ENCODE peak calls at places on chromosomes 5 and 9, in eight cellular contexts. X is mucosa of descending colon, Y is heart right ventricle, O is hepatocyte, K is gastrocnemius medialis, Q is sigmoid colon, E is foreskin fibroblast, F is nephron progenitor cell. M is an unnamed sample.

GRCh38 chr5:142845402-142845901 is 75.3 kb downstream of the ARHGAP26 start:
- DNase-seq in X (no peak), Q (no peak), E (no peak), O (no peak), Y (no peak), F (no peak), K (no peak), M (no peak)

GRCh38 chr9:104923740-104924139 is 4.2 kb downstream of the ABCA1 start:
- DNase-seq in F (no peak), E (no peak), K (no peak), Y (no peak), Q (no peak), O (no peak), X (no peak), M (no peak)

GRCh38 chr5:127959152-127959764 is 124.3 kb upstream of the SLC12A2 start:
- DNase-seq in E (peak), X (peak), Q (peak), K (peak), O (peak), Y (peak), F (no peak), M (no peak)

GRCh38 chr5:14109041-14109747 is 33.9 kb upstream of the TRIO start:
- DNase-seq in F (no peak), X (no peak), K (peak), E (peak), Q (no peak), Y (no peak), O (no peak), M (no peak)

GRCh38 chr9:8718121-8718725 is 918.6 kb upstream of the DMAC1 start:
- DNase-seq in K (no peak), X (no peak), O (peak), Q (no peak), E (peak), F (no peak), Y (no peak), M (no peak)

GRCh38 chr5:12023614-12024241 is 119.5 kb upstream of the CTNND2 start:
- DNase-seq in Y (no peak), K (no peak), F (peak), X (no peak), Q (no peak), O (peak), E (peak), M (no peak)

GRCh38 chr5:75281716-75282465 is 45.2 kb upstream of the ANKRD31 start:
- DNase-seq in O (no peak), Y (no peak), E (peak), K (no peak), Q (no peak), X (no peak), F (no peak), M (no peak)

GRCh38 chr5:73393606-73394489 is 54.7 kb downstream of the FOXD1 start:
- DNase-seq in K (no peak), O (peak), Y (no peak), E (no peak), F (no peak), X (no peak), Q (no peak), M (no peak)

GRCh38 chr9:81980568-81980967 is 8.0 kb upstream of the SPATA31D1 start:
- DNase-seq in X (no peak), O (no peak), F (no peak), Y (no peak), Q (no peak), E (peak), K (no peak), M (no peak)

GRCh38 chr5:18393546-18393945 is 759.3 kb downstream of the TAF11L14 start:
- DNase-seq in O (no peak), F (no peak), X (no peak), K (no peak), Y (no peak), Q (no peak), E (no peak), M (no peak)

GRCh38 chr5:38292228-38292627 is 33.9 kb downstream of the EGFLAM start:
- DNase-seq in Y (no peak), X (no peak), Q (no peak), O (no peak), E (no peak), F (no peak), K (no peak), M (no peak)
- TF ChIP-seq CTCF in Y (no peak), X (no peak), Q (no peak), O (no peak), E (no peak), F (no peak), K (no peak), M (no peak)

GRCh38 chr9:549425-549997 is 292.0 kb upstream of the DMRT1 start:
- DNase-seq in Y (no peak), E (no peak), Q (no peak), F (no peak), X (no peak), K (no peak), O (no peak), M (no peak)

GRCh38 chr9:555493-555892 is 286.0 kb upstream of the DMRT1 start:
- DNase-seq in E (no peak), Q (no peak), K (no peak), O (no peak), X (no peak), Y (no peak), F (no peak), M (no peak)

GRCh38 chr9:550267-550790 is 291.2 kb upstream of the DMRT1 start:
- DNase-seq in X (peak), Y (no peak), E (no peak), K (no peak), F (no peak), Q (no peak), O (no peak), M (no peak)

GRCh38 chr9:556199-556598 is 285.3 kb upstream of the DMRT1 start:
- DNase-seq in F (no peak), K (no peak), X (no peak), E (no peak), O (no peak), Y (no peak), Q (no peak), M (no peak)

GRCh38 chr9:551986-552930 is 289.2 kb upstream of the DMRT1 start:
- DNase-seq in Y (no peak), Q (no peak), K (no peak), F (no peak), O (no peak), E (no peak), X (no peak), M (no peak)
- TF ChIP-seq CTCF in Y (no peak), Q (no peak), K (no peak), F (no peak), O (no peak), E (no peak), X (no peak), M (no peak)

GRCh38 chr5:33254581-33254980 is 186.2 kb upstream of the TARS1 start:
- DNase-seq in E (no peak), X (no peak), Q (no peak), Y (no peak), F (no peak), O (no peak), K (no peak), M (no peak)

GRCh38 chr5:33261305-33261704 is 179.5 kb upstream of the TARS1 start:
- DNase-seq in E (peak), O (no peak), F (no peak), Q (no peak), K (no peak), X (no peak), Y (no peak), M (no peak)

GRCh38 chr5:33260098-33260497 is 180.7 kb upstream of the TARS1 start:
- DNase-seq in K (no peak), Q (no peak), X (no peak), O (no peak), F (no peak), E (peak), Y (no peak), M (no peak)

GRCh38 chr5:33258553-33258952 is 182.2 kb upstream of the TARS1 start:
- DNase-seq in K (no peak), X (no peak), Q (no peak), O (no peak), Y (no peak), E (peak), F (no peak), M (no peak)

GRCh38 chr5:33257807-33258491 is 182.8 kb upstream of the TARS1 start:
- DNase-seq in Q (no peak), K (no peak), X (no peak), Y (no peak), O (no peak), F (no peak), E (peak), M (no peak)
- TF ChIP-seq CTCF in Q (no peak), K (no peak), X (no peak), Y (peak), O (no peak), F (no peak), E (no peak), M (peak)

DNA sequence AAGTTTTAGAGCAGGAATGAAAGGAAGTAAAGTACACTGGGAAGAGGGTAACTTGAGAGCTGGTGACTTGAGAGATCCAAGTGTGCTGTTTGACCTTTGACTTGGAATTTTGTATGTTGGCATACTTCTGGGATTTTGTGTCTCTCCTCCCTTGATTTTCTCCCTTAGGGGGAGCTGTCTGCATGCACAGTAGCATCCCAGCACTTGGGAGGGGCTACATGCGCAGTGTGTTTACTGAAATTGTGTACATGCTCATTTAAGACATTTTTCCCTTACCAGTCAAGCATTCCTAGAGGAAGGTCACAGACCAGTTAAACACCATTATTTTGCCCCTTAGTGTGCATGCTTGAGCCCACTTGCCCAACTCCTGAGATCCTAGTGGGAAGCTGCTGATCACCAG is 120.1 kb downstream of the ZNF622 start:
- DNase-seq in F (no peak), O (no peak), Y (no peak), K (no peak), Q (no peak), E (no peak), X (no peak), M (no peak)
- TF ChIP-seq CTCF in F (no peak), O (no peak), Y (no peak), K (no peak), Q (no peak), E (peak), X (no peak), M (no peak)